ENCODE peak calls at places on chromosomes 1 and 21, in seven cellular contexts. U, I, P, N, E, C and A are unnamed samples.

GRCh38 chr1:119477710-119478109 is 29.3 kb upstream of the HSD3B1 start:
- DNase-seq in U (no peak), I (no peak), P (no peak), N (no peak), E (no peak), C (no peak), A (no peak)

GRCh38 chr1:244012232-244012631 is 38.9 kb upstream of the ZBTB18 start:
- DNase-seq in U (no peak), I (peak), P (no peak), N (no peak), E (no peak), C (peak), A (peak)

GRCh38 chr1:162538815-162539431 is 22.6 kb upstream of the UAP1 start:
- DNase-seq in U (no peak), I (peak), P (no peak), N (peak), E (no peak), C (peak), A (peak)

GRCh38 chr1:66044912-66045311 is 252.2 kb downstream of the PDE4B start:
- DNase-seq in U (no peak), I (no peak), P (no peak), N (no peak), E (no peak), C (no peak), A (no peak)

GRCh38 chr1:178119623-178120022 is 25.7 kb downstream of the RASAL2 start:
- DNase-seq in U (no peak), I (peak), P (no peak), N (no peak), E (no peak), C (no peak), A (no peak)

GRCh38 chr1:13812456-13813397 is 112.7 kb downstream of the PRDM2 start:
- DNase-seq in U (no peak), I (no peak), P (no peak), N (no peak), E (no peak), C (no peak), A (peak)

GRCh38 chr21:32886339-32886738 is 114.8 kb upstream of the PAXBP1 start:
- DNase-seq in U (no peak), I (no peak), P (no peak), N (peak), E (no peak), C (no peak), A (no peak)

GRCh38 chr1:221272940-221273339 is 393.7 kb downstream of the HLX start:
- DNase-seq in U (no peak), I (no peak), P (no peak), N (no peak), E (no peak), C (no peak), A (peak)

GRCh38 chr1:50335914-50336313 is 87.3 kb downstream of the DMRTA2 start:
- DNase-seq in U (no peak), I (no peak), P (no peak), N (no peak), E (no peak), C (no peak), A (no peak)

GRCh38 chr1:109229531-109230127 is 15.9 kb downstream of the SARS1 start:
- DNase-seq in U (no peak), I (no peak), P (no peak), N (no peak), E (peak), C (no peak), A (no peak)

GRCh38 chr1:113021430-113022085 is 51.4 kb upstream of the LRIG2 start:
- DNase-seq in U (no peak), I (peak), P (no peak), N (no peak), E (no peak), C (no peak), A (peak)

GRCh38 chr1:208455821-208456220 is 211.6 kb upstream of the PLXNA2 start:
- DNase-seq in U (no peak), I (peak), P (no peak), N (no peak), E (no peak), C (no peak), A (peak)

GRCh38 chr1:234604726-234605492 is 5.1 kb downstream of the IRF2BP2 start:
- DNase-seq in U (no peak), I (peak), P (no peak), N (no peak), E (no peak), C (peak), A (peak)

GRCh38 chr1:109501644-109502367 is 7.7 kb downstream of the AMIGO1 start:
- DNase-seq in U (no peak), I (no peak), P (no peak), N (no peak), E (no peak), C (no peak), A (no peak)

GRCh38 chr1:98101364-98101763 is 180.5 kb upstream of the DPYD start:
- DNase-seq in U (no peak), I (no peak), P (no peak), N (no peak), E (no peak), C (no peak), A (no peak)

GRCh38 chr1:71526824-71527223 is 446.0 kb upstream of the ZRANB2 start:
- DNase-seq in U (no peak), I (no peak), P (no peak), N (no peak), E (no peak), C (no peak), A (no peak)

GRCh38 chr21:45049725-45050359 is 24.5 kb upstream of the ADARB1 start:
- DNase-seq in U (no peak), I (no peak), P (no peak), N (no peak), E (no peak), C (peak), A (peak)

GRCh38 chr1:36764796-36765195 is 269.5 kb downstream of the GRIK3 start:
- DNase-seq in U (no peak), I (no peak), P (no peak), N (no peak), E (no peak), C (no peak), A (no peak)

GRCh38 chr1:241998412-241998921 is 431 bp downstream of the MAP1LC3C start:
- DNase-seq in U (peak), I (peak), P (peak), N (peak), E (peak), C (peak), A (peak)

GRCh38 chr1:189708674-189709073 is 769.0 kb downstream of the BRINP3 start:
- DNase-seq in U (no peak), I (peak), P (no peak), N (no peak), E (no peak), C (peak), A (no peak)

GRCh38 chr1:61083014-61083798 is 845 bp downstream of the NFIA start:
- DNase-seq in U (peak), I (peak), P (peak), N (peak), E (peak), C (no peak), A (peak)

GRCh38 chr1:223016890-223017289 is 126.2 kb downstream of the TLR5 start:
- DNase-seq in U (no peak), I (no peak), P (no peak), N (peak), E (no peak), C (no peak), A (no peak)

GRCh38 chr1:79113836-79114235 is 107.3 kb upstream of the ADGRL4 start:
- DNase-seq in U (no peak), I (no peak), P (no peak), N (no peak), E (no peak), C (no peak), A (no peak)

GRCh38 chr1:29474274-29474824 is 238.0 kb downstream of the PTPRU start:
- DNase-seq in U (no peak), I (no peak), P (no peak), N (no peak), E (no peak), C (no peak), A (no peak)

GRCh38 chr1:80047791-80048190 is 1041.3 kb upstream of the ADGRL4 start:
- DNase-seq in U (no peak), I (no peak), P (no peak), N (no peak), E (no peak), C (peak), A (peak)

GRCh38 chr1:210625715-210626114 is 297.0 kb downstream of the HHAT start:
- DNase-seq in U (no peak), I (no peak), P (no peak), N (no peak), E (no peak), C (no peak), A (no peak)

GRCh38 chr1:221887091-221887746 is 145.3 kb upstream of the DUSP10 start:
- DNase-seq in U (no peak), I (peak), P (no peak), N (no peak), E (no peak), C (peak), A (peak)

GRCh38 chr1:163120372-163120771 is 51.2 kb downstream of the RGS4 start:
- DNase-seq in U (no peak), I (no peak), P (no peak), N (no peak), E (no peak), C (no peak), A (no peak)

GRCh38 chr1:48062353-48062752 is 65.2 kb upstream of the TRABD2B start:
- DNase-seq in U (no peak), I (no peak), P (no peak), N (no peak), E (no peak), C (no peak), A (no peak)

GRCh38 chr1:193489191-193489590 is 302.8 kb upstream of the B3GALT2 start:
- DNase-seq in U (no peak), I (no peak), P (no peak), N (no peak), E (no peak), C (no peak), A (no peak)

GRCh38 chr1:185823471-185823870 is 89.3 kb downstream of the HMCN1 start:
- DNase-seq in U (no peak), I (no peak), P (no peak), N (no peak), E (no peak), C (peak), A (peak)

GRCh38 chr1:51837243-51837642 is 41.3 kb downstream of the NRDC start:
- DNase-seq in U (no peak), I (no peak), P (no peak), N (no peak), E (no peak), C (no peak), A (no peak)

GRCh38 chr1:204503122-204503912 is 8.7 kb upstream of the PIK3C2B start:
- DNase-seq in U (no peak), I (peak), P (peak), N (no peak), E (no peak), C (peak), A (peak)

GRCh38 chr1:222387020-222387816 is 160.7 kb downstream of the HHIPL2 start:
- DNase-seq in U (no peak), I (no peak), P (no peak), N (no peak), E (no peak), C (no peak), A (peak)

GRCh38 chr1:38418195-38419030 is 371.8 kb upstream of the POU3F1 start:
- DNase-seq in U (no peak), I (no peak), P (no peak), N (no peak), E (no peak), C (no peak), A (no peak)

GRCh38 chr1:25146382-25146855 is 85.9 kb downstream of the SYF2 start:
- DNase-seq in U (no peak), I (no peak), P (no peak), N (no peak), E (no peak), C (no peak), A (no peak)

GRCh38 chr1:234214129-234214910 is 158.9 kb upstream of the COA6 start:
- DNase-seq in U (no peak), I (peak), P (peak), N (peak), E (peak), C (peak), A (peak)

GRCh38 chr1:40796939-40797667 is 13.5 kb downstream of the KCNQ4 start:
- DNase-seq in U (no peak), I (no peak), P (no peak), N (no peak), E (no peak), C (no peak), A (peak)

GRCh38 chr1:173570370-173571030 is 32.4 kb downstream of the SLC9C2 start:
- DNase-seq in U (no peak), I (no peak), P (no peak), N (no peak), E (no peak), C (no peak), A (no peak)